ENCODE peak calls at places on chromosomes 5 and 9, in seven cellular contexts. One of them, this sample, is unnamed.

GRCh38 chr5:54150841-54151240 is 159.5 kb downstream of the ARL15 start:
- DNase-seq in psoas muscle: no peak
- DNase-seq in cardiac muscle cell: no peak
- DNase-seq in GM23338: no peak
- DNase-seq in astrocyte of the spinal cord: no peak
- DNase-seq in hepatocyte: no peak
- DNase-seq in CD8-positive, alpha-beta T cell: no peak
- DNase-seq in this sample: no peak

GRCh38 chr5:142827934-142828576 is 57.9 kb downstream of the ARHGAP26 start:
- DNase-seq in psoas muscle: no peak
- DNase-seq in cardiac muscle cell: no peak
- DNase-seq in GM23338: no peak
- DNase-seq in astrocyte of the spinal cord: peak
- DNase-seq in hepatocyte: no peak
- DNase-seq in CD8-positive, alpha-beta T cell: no peak
- DNase-seq in this sample: no peak

GRCh38 chr9:135722365-135722764 is 20.4 kb downstream of the KCNT1 start:
- DNase-seq in psoas muscle: no peak
- DNase-seq in cardiac muscle cell: no peak
- DNase-seq in GM23338: no peak
- DNase-seq in astrocyte of the spinal cord: no peak
- DNase-seq in hepatocyte: no peak
- DNase-seq in CD8-positive, alpha-beta T cell: no peak
- DNase-seq in this sample: no peak

GRCh38 chr5:105504-106080 is 13.6 kb downstream of the PLEKHG4B start:
- DNase-seq in psoas muscle: no peak
- DNase-seq in cardiac muscle cell: no peak
- DNase-seq in GM23338: no peak
- DNase-seq in astrocyte of the spinal cord: no peak
- DNase-seq in hepatocyte: no peak
- DNase-seq in CD8-positive, alpha-beta T cell: no peak
- DNase-seq in this sample: no peak

GRCh38 chr5:66207800-66208561 is 63.9 kb downstream of the SREK1 start:
- DNase-seq in psoas muscle: no peak
- DNase-seq in cardiac muscle cell: peak
- DNase-seq in GM23338: no peak
- DNase-seq in astrocyte of the spinal cord: no peak
- DNase-seq in hepatocyte: no peak
- DNase-seq in CD8-positive, alpha-beta T cell: no peak
- DNase-seq in this sample: peak

GRCh38 chr5:167208911-167209310 is 1082.5 kb upstream of the WWC1 start:
- DNase-seq in psoas muscle: no peak
- DNase-seq in cardiac muscle cell: peak
- DNase-seq in GM23338: peak
- DNase-seq in astrocyte of the spinal cord: peak
- DNase-seq in hepatocyte: no peak
- DNase-seq in CD8-positive, alpha-beta T cell: no peak
- DNase-seq in this sample: peak

GRCh38 chr5:77210091-77211012 is at the start of gene PDE8B:
- DNase-seq in psoas muscle: no peak
- DNase-seq in cardiac muscle cell: no peak
- DNase-seq in GM23338: peak
- DNase-seq in astrocyte of the spinal cord: no peak
- DNase-seq in hepatocyte: peak
- DNase-seq in CD8-positive, alpha-beta T cell: no peak
- DNase-seq in this sample: no peak

GRCh38 chr9:112032009-112032408 is 135.4 kb downstream of the UGCG start:
- DNase-seq in psoas muscle: no peak
- DNase-seq in cardiac muscle cell: no peak
- DNase-seq in GM23338: no peak
- DNase-seq in astrocyte of the spinal cord: no peak
- DNase-seq in hepatocyte: no peak
- DNase-seq in CD8-positive, alpha-beta T cell: no peak
- DNase-seq in this sample: no peak

GRCh38 chr5:178467261-178468195 is 122.7 kb downstream of the COL23A1 start:
- DNase-seq in psoas muscle: no peak
- DNase-seq in cardiac muscle cell: peak
- DNase-seq in GM23338: no peak
- DNase-seq in astrocyte of the spinal cord: no peak
- DNase-seq in hepatocyte: peak
- DNase-seq in CD8-positive, alpha-beta T cell: no peak
- DNase-seq in this sample: peak

GRCh38 chr5:80569086-80569960 is 757 bp downstream of the ANKRD34B start:
- DNase-seq in psoas muscle: no peak
- DNase-seq in cardiac muscle cell: no peak
- DNase-seq in GM23338: peak
- DNase-seq in astrocyte of the spinal cord: no peak
- DNase-seq in hepatocyte: no peak
- DNase-seq in CD8-positive, alpha-beta T cell: no peak
- DNase-seq in this sample: no peak
- H3K4me3 ChIP-seq in psoas muscle: peak
- H3K4me3 ChIP-seq in cardiac muscle cell: peak
- H3K4me3 ChIP-seq in GM23338: peak
- H3K4me3 ChIP-seq in astrocyte of the spinal cord: no peak
- H3K4me3 ChIP-seq in hepatocyte: peak
- H3K4me3 ChIP-seq in CD8-positive, alpha-beta T cell: no peak
- H3K4me3 ChIP-seq in this sample: no peak

GRCh38 chr5:9617191-9617590 is 13.0 kb downstream of the TAS2R1 start:
- DNase-seq in psoas muscle: no peak
- DNase-seq in cardiac muscle cell: no peak
- DNase-seq in GM23338: no peak
- DNase-seq in astrocyte of the spinal cord: no peak
- DNase-seq in hepatocyte: no peak
- DNase-seq in CD8-positive, alpha-beta T cell: no peak
- DNase-seq in this sample: no peak
- TF ChIP-seq CTCF in psoas muscle: no peak
- TF ChIP-seq CTCF in cardiac muscle cell: no peak
- TF ChIP-seq CTCF in GM23338: no peak
- TF ChIP-seq CTCF in astrocyte of the spinal cord: no peak
- TF ChIP-seq CTCF in hepatocyte: no peak
- TF ChIP-seq CTCF in CD8-positive, alpha-beta T cell: no peak
- TF ChIP-seq CTCF in this sample: no peak

GRCh38 chr5:97623441-97623840 is 440.4 kb upstream of the RIOK2 start:
- DNase-seq in psoas muscle: no peak
- DNase-seq in cardiac muscle cell: no peak
- DNase-seq in GM23338: peak
- DNase-seq in astrocyte of the spinal cord: no peak
- DNase-seq in hepatocyte: no peak
- DNase-seq in CD8-positive, alpha-beta T cell: no peak
- DNase-seq in this sample: no peak

GRCh38 chr5:97628011-97628410 is 445.0 kb upstream of the RIOK2 start:
- DNase-seq in psoas muscle: no peak
- DNase-seq in cardiac muscle cell: peak
- DNase-seq in GM23338: no peak
- DNase-seq in astrocyte of the spinal cord: no peak
- DNase-seq in hepatocyte: no peak
- DNase-seq in CD8-positive, alpha-beta T cell: no peak
- DNase-seq in this sample: peak

GRCh38 chr5:97624861-97625260 is 441.8 kb upstream of the RIOK2 start:
- DNase-seq in psoas muscle: no peak
- DNase-seq in cardiac muscle cell: peak
- DNase-seq in GM23338: no peak
- DNase-seq in astrocyte of the spinal cord: no peak
- DNase-seq in hepatocyte: no peak
- DNase-seq in CD8-positive, alpha-beta T cell: no peak
- DNase-seq in this sample: no peak

DNA sequence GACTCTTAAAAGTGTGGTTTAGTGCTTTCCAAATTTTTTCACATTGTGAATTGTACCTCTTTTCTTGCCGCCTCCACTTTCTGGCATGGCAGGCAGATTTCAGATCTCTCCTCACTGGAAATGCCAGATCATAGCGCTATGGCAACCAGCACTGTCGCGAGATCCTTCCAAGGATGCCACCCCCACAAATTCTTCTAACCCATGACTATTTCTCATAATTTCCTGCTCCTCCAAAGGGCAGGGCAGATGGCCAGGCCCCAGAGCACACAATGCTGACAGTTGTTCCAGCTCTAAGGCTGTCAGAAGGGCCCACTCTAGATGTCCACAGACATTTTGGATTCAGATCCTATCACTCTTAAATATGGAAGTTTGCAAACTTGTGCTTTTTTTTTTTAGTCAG is 446.2 kb upstream of the RIOK2 start:
- DNase-seq in psoas muscle: peak
- DNase-seq in cardiac muscle cell: peak
- DNase-seq in GM23338: peak
- DNase-seq in astrocyte of the spinal cord: peak
- DNase-seq in hepatocyte: peak
- DNase-seq in CD8-positive, alpha-beta T cell: no peak
- DNase-seq in this sample: peak
- H3K4me3 ChIP-seq in psoas muscle: no peak
- H3K4me3 ChIP-seq in cardiac muscle cell: no peak
- H3K4me3 ChIP-seq in GM23338: no peak
- H3K4me3 ChIP-seq in astrocyte of the spinal cord: no peak
- H3K4me3 ChIP-seq in hepatocyte: no peak
- H3K4me3 ChIP-seq in CD8-positive, alpha-beta T cell: no peak
- H3K4me3 ChIP-seq in this sample: peak

DNA sequence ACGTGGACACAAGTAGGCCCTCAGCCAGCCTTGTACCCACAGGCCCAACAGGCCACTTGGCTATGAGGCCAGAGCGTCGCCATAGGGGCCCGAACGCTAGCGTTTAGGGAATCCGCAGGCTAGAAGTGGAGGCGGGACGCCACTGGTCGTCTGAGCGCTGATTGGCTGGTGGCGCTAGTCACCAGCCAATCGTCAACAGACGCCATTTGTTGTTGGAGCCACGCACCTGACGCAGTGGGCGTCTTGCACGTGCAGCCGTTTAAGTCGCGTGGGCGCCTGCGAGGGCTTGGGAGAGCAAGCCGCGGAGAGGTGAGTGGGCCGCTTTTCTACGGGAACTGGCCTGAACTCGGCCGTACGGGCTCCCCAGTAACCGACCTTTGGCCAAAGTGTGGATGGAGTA is at the start of gene DDX4:
- DNase-seq in psoas muscle: no peak
- DNase-seq in cardiac muscle cell: no peak
- DNase-seq in GM23338: peak
- DNase-seq in astrocyte of the spinal cord: no peak
- DNase-seq in hepatocyte: no peak
- DNase-seq in CD8-positive, alpha-beta T cell: no peak
- DNase-seq in this sample: no peak
- TF ChIP-seq CTCF in psoas muscle: no peak
- TF ChIP-seq CTCF in cardiac muscle cell: no peak
- TF ChIP-seq CTCF in GM23338: no peak
- TF ChIP-seq CTCF in astrocyte of the spinal cord: no peak
- TF ChIP-seq CTCF in hepatocyte: no peak
- TF ChIP-seq CTCF in CD8-positive, alpha-beta T cell: no peak
- TF ChIP-seq CTCF in this sample: no peak

This sample was measured in AG10803.